ENCODE peak calls at places on chromosome 18, in four cellular contexts. T is HepG2, G is K562, J is H1. N is an unnamed sample.

GRCh38 chr18:48838166-48838775 is 112.5 kb downstream of the SMAD7 start:
- DNase-seq in G (no peak), J (no peak), T (no peak), N (no peak)

GRCh38 chr18:48336332-48336731 is 72.9 kb downstream of the ZBTB7C start:
- DNase-seq in G (peak; percentile 2), J (no peak), T (no peak), N (no peak)

GRCh38 chr18:34492652-34493051 is 217.4 kb upstream of the DTNA start:
- DNase-seq in T (peak; percentile 87), J (no peak), G (no peak), N (no peak)

GRCh38 chr18:63292844-63293683 is 26.5 kb downstream of the BCL2 start:
- DNase-seq in T (no peak), G (no peak), J (no peak), N (no peak)

GRCh38 chr18:67217551-67218166 is 298.9 kb downstream of the DSEL start:
- DNase-seq in T (peak; percentile 39), G (peak; percentile 44), J (peak; percentile 62), N (no peak)

GRCh38 chr18:57121542-57122112 is 25.3 kb upstream of the BOD1L2 start:
- DNase-seq in G (no peak), T (no peak), J (peak; percentile 79), N (no peak)

GRCh38 chr18:10798727-10799435 is 273.1 kb downstream of the NAPG start:
- DNase-seq in J (no peak), G (peak; percentile 26), T (peak; percentile 19), N (no peak)

GRCh38 chr18:12474876-12475275 is 67.1 kb downstream of the PRELID3A start:
- DNase-seq in T (no peak), G (no peak), J (no peak), N (no peak)

GRCh38 chr18:35616664-35617423 is 35.3 kb downstream of the GALNT1 start:
- DNase-seq in J (no peak), T (no peak), G (peak; percentile 42), N (peak; percentile 88)

GRCh38 chr18:79246309-79247108 is 149.2 kb upstream of the NFATC1 start:
- DNase-seq in G (peak; percentile 84), T (peak; percentile 36), J (peak; percentile 89), N (peak; percentile 30)

GRCh38 chr18:50125456-50125855 is 69.5 kb downstream of the MYO5B start:
- DNase-seq in T (peak; percentile 46), J (no peak), G (no peak), N (no peak)

GRCh38 chr18:78559584-78559983 is 420.0 kb upstream of the SALL3 start:
- DNase-seq in J (no peak), G (no peak), T (no peak), N (no peak)

GRCh38 chr18:38397094-38397493 is 831.5 kb upstream of the CELF4 start:
- DNase-seq in T (no peak), J (no peak), G (no peak), N (no peak)

GRCh38 chr18:38751897-38752296 is 1186.3 kb upstream of the CELF4 start:
- DNase-seq in J (no peak), T (no peak), G (no peak), N (no peak)

GRCh38 chr18:652131-652530 is 5.3 kb upstream of the TYMS start:
- DNase-seq in J (no peak), G (no peak), T (peak; percentile 51), N (no peak)

GRCh38 chr18:75454022-75454795 is 26.7 kb upstream of the SMIM21 start:
- DNase-seq in T (no peak), J (no peak), G (no peak), N (no peak)

GRCh38 chr18:61984293-61984692 is 91.5 kb upstream of the RNF152 start:
- DNase-seq in T (no peak), G (no peak), J (no peak), N (no peak)

GRCh38 chr18:77254711-77255110 is 5.1 kb downstream of the GALR1 start:
- DNase-seq in G (no peak), T (no peak), J (no peak), N (no peak)

GRCh38 chr18:34631567-34631966 is 78.5 kb upstream of the DTNA start:
- DNase-seq in J (no peak), G (no peak), T (peak; percentile 80), N (no peak)

GRCh38 chr18:5879479-5879882 is 15.8 kb downstream of the TMEM200C start:
- DNase-seq in G (peak; percentile 26), J (no peak), T (peak; percentile 24), N (no peak)

GRCh38 chr18:8705941-8706544 is 687 bp downstream of the MTCL1 start:
- DNase-seq in T (no peak), G (no peak), J (peak; percentile 62), N (no peak)

GRCh38 chr18:4335386-4335785 is 119.7 kb downstream of the DLGAP1 start:
- DNase-seq in J (no peak), T (no peak), G (no peak), N (no peak)

GRCh38 chr18:33495278-33495677 is 54.8 kb upstream of the CCDC178 start:
- DNase-seq in J (no peak), T (peak; percentile 24), G (peak; percentile 34), N (peak; percentile 2)

GRCh38 chr18:9726175-9726574 is 18.1 kb downstream of the RAB31 start:
- DNase-seq in T (no peak), G (no peak), J (no peak), N (no peak)

GRCh38 chr18:36499938-36500337 is 202.4 kb downstream of the FHOD3 start:
- DNase-seq in J (no peak), G (no peak), T (no peak), N (peak; percentile 66)

GRCh38 chr18:3624818-3625716 is 175.1 kb downstream of the TGIF1 start:
- DNase-seq in G (peak; percentile 85), T (no peak), J (no peak), N (no peak)

GRCh38 chr18:32425466-32425865 is 45.2 kb downstream of the GAREM1 start:
- DNase-seq in G (no peak), T (peak; percentile 16), J (no peak), N (no peak)

GRCh38 chr18:4807495-4808293 is 352.6 kb upstream of the DLGAP1 start:
- DNase-seq in G (no peak), J (no peak), T (no peak), N (no peak)

GRCh38 chr18:14905979-14906378 is 158.0 kb downstream of the ANKRD30B start:
- DNase-seq in J (no peak), G (no peak), T (no peak), N (no peak)

GRCh38 chr18:27413495-27414401 is 228.6 kb upstream of the CHST9 start:
- DNase-seq in G (no peak), T (no peak), J (no peak), N (no peak)

GRCh38 chr18:53541924-53542323 is 682.5 kb downstream of the MBD2 start:
- DNase-seq in T (no peak), J (no peak), G (no peak), N (no peak)

GRCh38 chr18:12296087-12296403 is 12.0 kb upstream of the TUBB6 start:
- DNase-seq in J (no peak), G (peak; percentile 77), T (no peak), N (no peak)

GRCh38 chr18:79056827-79057367 is 12.3 kb upstream of the ATP9B start:
- DNase-seq in J (no peak), T (no peak), G (no peak), N (no peak)

GRCh38 chr18:73638709-73639108 is 508.9 kb downstream of the FBXO15 start:
- DNase-seq in G (no peak), J (no peak), T (no peak), N (no peak)

GRCh38 chr18:48419268-48420022 is 10.3 kb upstream of the ZBTB7C start:
- DNase-seq in J (no peak), G (peak; percentile 6), T (peak; percentile 9), N (no peak)

GRCh38 chr18:32317651-32318050 is 127.8 kb downstream of the MEP1B start:
- DNase-seq in J (no peak), T (no peak), G (no peak), N (no peak)

DNA sequence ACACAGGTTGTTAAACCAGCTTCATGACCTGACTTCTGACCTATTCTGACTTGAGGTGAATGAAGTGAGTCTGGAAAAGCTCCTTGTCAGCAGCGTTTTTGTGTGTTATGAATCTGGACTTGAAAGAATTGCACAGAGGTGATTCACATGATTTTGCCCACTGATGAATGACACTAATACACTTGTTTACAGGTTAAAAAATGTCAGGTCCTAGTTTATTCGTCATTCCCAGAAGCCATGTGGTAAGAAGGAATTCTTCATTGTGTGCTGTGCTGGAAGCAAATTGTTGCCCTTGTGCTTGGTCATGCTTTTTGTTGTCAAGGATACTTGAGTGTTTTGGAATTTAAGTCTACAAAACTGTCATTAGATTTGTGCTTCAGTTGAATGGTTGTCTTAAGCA is 15.5 kb downstream of the SEC11C start:
- DNase-seq in G (no peak), T (no peak), J (no peak), N (no peak)
- TF ChIP-seq GABPA in G (no peak), T (no peak), J (no peak), N (no peak)

GRCh38 chr18:70194227-70194890 is 11.1 kb downstream of the RTTN start:
- DNase-seq in T (no peak), G (no peak), J (no peak), N (peak; percentile 90)
- TF ChIP-seq ATF2 in T (no peak), G (no peak), J (no peak), N (peak; percentile 100)

GRCh38 chr18:13501896-13502295 is 224.5 kb downstream of the FAM210A start:
- DNase-seq in T (no peak), J (no peak), G (no peak), N (peak; percentile 57)

GRCh38 chr18:13500227-13500865 is 226.0 kb downstream of the FAM210A start:
- DNase-seq in G (no peak), J (peak; percentile 57), T (peak; percentile 8), N (no peak)

GRCh38 chr18:13503839-13504238 is 222.5 kb downstream of the FAM210A start:
- DNase-seq in G (no peak), J (no peak), T (no peak), N (no peak)

GRCh38 chr18:13500891-13501887 is 225.2 kb downstream of the FAM210A start:
- DNase-seq in G (no peak), T (no peak), J (no peak), N (no peak)

DNA sequence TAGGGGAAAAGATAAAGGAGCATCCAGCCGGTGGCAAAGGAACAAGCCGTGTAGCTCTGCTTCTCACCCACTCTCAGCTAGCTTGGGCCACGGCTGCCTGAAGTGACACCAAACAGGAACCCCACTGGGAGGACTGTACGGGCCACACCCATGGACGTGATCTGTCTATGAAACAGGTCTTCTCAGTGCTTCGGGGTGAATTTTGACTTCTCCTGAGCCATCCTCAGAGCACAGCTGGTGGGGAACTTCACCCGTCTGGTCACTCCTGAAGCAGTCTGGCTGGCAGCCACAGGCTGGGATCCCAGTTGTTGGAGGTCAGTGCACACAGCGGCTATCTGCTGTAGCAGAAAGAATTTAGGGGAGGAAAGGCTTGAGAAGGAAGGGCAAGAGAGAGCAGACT is 223.8 kb downstream of the FAM210A start:
- DNase-seq in T (no peak), J (no peak), G (no peak), N (no peak)
- TF ChIP-seq GABPA in T (no peak), J (no peak), G (no peak), N (no peak)

GRCh38 chr18:46324556-46324955 is 220.4 kb downstream of the HAUS1 start:
- DNase-seq in J (no peak), T (no peak), G (peak; percentile 30), N (no peak)
- TF ChIP-seq ATF2 in J (no peak), T (no peak), G (no peak), N (no peak)

GRCh38 chr18:44036500-44036899 is 644.2 kb upstream of the SETBP1 start:
- DNase-seq in J (no peak), T (no peak), G (no peak), N (no peak)
- TF ChIP-seq GABPA in J (no peak), T (no peak), G (no peak), N (no peak)

GRCh38 chr18:23428821-23429220 is 24.3 kb upstream of the RIOK3 start:
- DNase-seq in J (no peak), G (no peak), T (no peak), N (no peak)
- TF ChIP-seq ATF2 in J (no peak), G (no peak), T (no peak), N (no peak)

N was measured in GM12878.